ENCODE peak calls at places on chromosome 18, in nine cellular contexts. Q is astrocyte; S is GM23248; T is stomach; A is CD8-positive, alpha-beta memory T cell; R is CD8-positive, alpha-beta T cell; F is left ventricle myocardium inferior; X is WERI-Rb-1; U is right atrium auricular region. M is an unnamed sample. For H3K36me3, the result is how much of the 10 kb centered on the place peaks cover.

GRCh38 chr18:48521723-48522122 is 17.1 kb upstream of the CTIF start:
- DNase-seq in R (no peak), T (no peak), X (no peak), S (no peak), Q (no peak), F (no peak), U (no peak), A (no peak), M (no peak)

GRCh38 chr18:48395646-48396045 is 13.5 kb downstream of the ZBTB7C start:
- DNase-seq in Q (no peak), A (no peak), S (no peak), T (no peak), X (no peak), R (no peak), U (no peak), F (no peak), M (no peak)

GRCh38 chr18:78561757-78562445 is 417.7 kb upstream of the SALL3 start:
- DNase-seq in T (no peak), X (no peak), S (no peak), F (no peak), Q (peak), U (no peak), R (no peak), A (no peak), M (no peak)

GRCh38 chr18:72826736-72827135 is 41.1 kb downstream of the NETO1 start:
- DNase-seq in F (no peak), X (no peak), A (no peak), R (no peak), T (no peak), S (no peak), Q (no peak), U (no peak), M (no peak)

GRCh38 chr18:67612281-67612680 is 95.8 kb upstream of the DSEL start:
- DNase-seq in A (no peak), Q (no peak), X (no peak), F (no peak), S (no peak), T (no peak), U (no peak), R (no peak), M (no peak)

GRCh38 chr18:55400590-55401274 is 187.3 kb downstream of the TCF4 start:
- DNase-seq in X (no peak), R (no peak), A (no peak), U (no peak), Q (peak), T (no peak), S (peak), F (no peak), M (no peak)

GRCh38 chr18:32511147-32511546 is 40.5 kb upstream of the GAREM1 start:
- DNase-seq in S (peak), A (no peak), F (no peak), R (no peak), U (no peak), X (no peak), Q (no peak), T (no peak), M (no peak)

GRCh38 chr18:79367989-79368388 is 27.7 kb upstream of the NFATC1 start:
- DNase-seq in Q (peak), F (no peak), A (no peak), R (no peak), X (no peak), S (no peak), U (no peak), T (no peak), M (no peak)

GRCh38 chr18:45843019-45843418 is 17.5 kb downstream of the SIGLEC15 start:
- DNase-seq in X (no peak), T (no peak), U (no peak), S (no peak), A (no peak), F (no peak), Q (no peak), R (no peak), M (no peak)

GRCh38 chr18:25352629-25353005 is 651 bp upstream of the ZNF521 start:
- DNase-seq in U (no peak), T (no peak), Q (no peak), A (no peak), S (no peak), R (no peak), F (no peak), X (no peak), M (no peak)

GRCh38 chr18:25351773-25352628 is at the start of gene ZNF521:
- DNase-seq in U (peak), F (peak), R (peak), A (no peak), Q (peak), X (peak), T (peak), S (peak), M (peak)

GRCh38 chr18:25350561-25351201 is 1.3 kb downstream of the ZNF521 start:
- DNase-seq in T (no peak), U (no peak), S (peak), F (peak), Q (peak), R (no peak), X (peak), A (no peak), M (no peak)

GRCh38 chr18:25349926-25350560 is 1.9 kb downstream of the ZNF521 start:
- DNase-seq in R (no peak), Q (no peak), T (no peak), A (no peak), F (peak), U (no peak), X (no peak), S (peak), M (no peak)

DNA sequence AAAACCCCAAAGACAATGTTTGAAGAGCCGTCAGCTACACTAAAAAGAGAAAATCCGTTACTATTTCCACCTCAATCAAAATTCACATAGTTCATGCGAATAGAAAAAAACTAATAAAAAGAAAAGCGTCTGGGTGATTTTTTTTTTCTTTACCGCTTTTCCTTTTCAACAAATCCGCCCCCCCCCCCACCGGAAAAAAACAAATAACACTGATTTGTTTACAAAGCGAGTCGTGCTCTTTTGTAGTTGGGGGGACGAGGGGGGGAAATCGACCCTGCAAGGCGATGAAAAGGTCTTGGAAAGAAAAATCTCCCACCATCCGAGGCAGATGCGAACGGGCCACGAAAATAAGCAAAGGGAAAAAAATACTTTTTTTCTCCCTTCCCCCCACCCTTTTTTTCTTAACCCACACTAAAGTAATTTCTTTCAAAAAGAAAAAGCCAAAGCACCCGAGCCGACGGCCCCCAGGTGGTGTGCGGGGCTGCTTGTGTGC is 640 bp downstream of the ZNF521 start:
- DNase-seq in F (no peak), T (no peak), A (no peak), U (no peak), R (no peak), S (peak), Q (no peak), X (no peak), M (no peak)
- H3K27ac ChIP-seq in F (peak), T (peak), A (no peak), U (peak), R (no peak), S (peak), Q (peak), X (no peak), M (no peak)

DNA sequence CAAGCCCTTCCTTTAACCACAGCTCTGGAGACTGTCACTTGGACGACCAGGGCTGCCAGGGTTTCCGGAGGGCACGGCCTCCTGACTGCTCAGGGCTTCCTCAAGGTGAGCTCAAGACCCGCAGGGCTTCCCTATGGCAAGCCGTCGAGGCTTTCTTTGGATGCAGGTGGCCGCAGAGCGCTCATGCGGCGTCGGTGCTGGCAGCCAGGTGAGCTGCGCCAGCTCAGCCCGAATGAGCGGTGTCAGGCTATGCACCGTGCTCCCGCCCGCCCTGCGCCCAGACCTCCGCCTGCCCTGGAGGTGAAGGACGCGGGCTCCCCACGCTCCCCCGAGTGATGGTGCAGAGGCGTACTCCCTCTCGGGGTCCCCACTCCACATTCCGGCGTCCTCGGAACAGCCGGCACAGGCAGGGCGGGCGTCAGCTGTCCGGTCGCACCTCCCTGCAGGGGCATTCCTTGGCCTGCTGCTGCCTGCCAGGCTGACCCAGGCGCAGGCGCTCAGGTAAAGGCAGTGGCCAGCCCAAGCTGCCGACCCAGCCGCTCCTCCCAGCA is 20.8 kb upstream of the TUBB6 start:
- DNase-seq in R (no peak), S (no peak), U (no peak), F (no peak), X (no peak), T (no peak), Q (no peak), A (no peak), M (no peak)
- H3K4me3 ChIP-seq in R (no peak), S (peak), U (peak), F (peak), X (peak), T (peak), Q (peak), A (no peak), M (no peak)

GRCh38 chr18:63150942-63151421 is 168.6 kb downstream of the BCL2 start:
- DNase-seq in R (no peak), A (no peak), X (no peak), U (no peak), S (no peak), T (no peak), F (no peak), Q (no peak), M (no peak)
- H3K36me3 ChIP-seq in R (under half), A (under half), X (under half), U (under half), S (under half), T (under half), F (under half), Q (under half), M (under half)

GRCh38 chr18:13517369-13517768 is 209.0 kb downstream of the FAM210A start:
- DNase-seq in R (no peak), F (no peak), U (no peak), Q (no peak), A (no peak), X (no peak), T (no peak), S (no peak), M (no peak)
- H3K27ac ChIP-seq in R (no peak), F (no peak), U (no peak), Q (no peak), A (no peak), X (no peak), T (no peak), S (no peak), M (no peak)

DNA sequence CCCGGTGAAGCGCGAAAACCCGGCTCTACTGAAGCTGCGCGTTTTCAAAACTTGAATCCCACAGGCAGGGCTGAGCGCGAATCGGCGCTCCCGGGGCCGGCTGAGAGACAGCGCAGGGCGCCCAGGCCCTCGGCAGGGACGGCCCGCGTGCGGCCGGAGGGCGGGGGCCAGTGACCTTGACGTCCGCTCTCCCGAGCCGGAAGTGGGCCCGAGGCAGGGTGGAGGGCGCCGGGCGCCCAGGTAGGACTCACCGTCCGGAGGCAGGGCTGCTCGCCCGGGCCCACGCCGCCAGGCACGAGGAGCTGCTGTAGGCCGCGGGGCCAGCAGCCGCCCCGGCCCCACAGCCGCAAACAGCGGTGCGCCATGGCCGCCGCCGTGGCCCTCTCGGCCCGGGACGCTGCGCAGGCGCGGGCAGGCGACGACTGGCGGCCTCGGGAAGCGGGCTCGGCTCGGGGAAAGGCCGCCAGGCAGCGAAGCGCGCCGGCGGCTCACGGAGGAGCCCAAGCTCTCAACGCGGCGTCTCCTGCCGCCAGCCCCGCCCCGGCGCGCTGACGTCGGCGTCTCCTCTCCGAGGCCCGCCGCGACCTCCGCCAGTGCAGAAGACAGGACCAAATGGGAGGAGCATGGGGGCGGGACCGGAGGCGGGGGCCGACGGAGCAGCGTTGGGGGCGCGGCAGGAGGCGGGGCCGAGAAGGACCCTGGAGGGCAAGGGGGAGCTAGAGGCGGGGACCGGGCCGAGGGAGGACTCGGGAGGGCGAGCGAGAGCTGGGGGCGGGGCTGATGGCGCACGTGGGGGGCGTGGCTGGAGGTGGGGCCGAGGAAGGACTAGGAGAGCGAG is at the start of gene AFG3L2:
- DNase-seq in Q (peak), X (peak), F (peak), S (peak), A (peak), U (peak), T (peak), R (peak), M (peak)
- H3K4me3 ChIP-seq in Q (peak), X (peak), F (peak), S (peak), A (peak), U (peak), T (peak), R (peak), M (peak)